ENCODE peak calls at places on chromosome 19, in nine cellular contexts. One of them, this sample, is unnamed.

GRCh38 chr19:48290341-48290922 is 20.6 kb downstream of the ZNF114 start:
- DNase-seq in neural crest cell: peak; percentile 42
- DNase-seq in left ventricle myocardium inferior: no peak
- DNase-seq in HL-60: no peak
- DNase-seq in astrocyte of the spinal cord: peak; percentile 81
- DNase-seq in endothelial cell: peak; percentile 61
- DNase-seq in body of pancreas: no peak
- DNase-seq in keratinocyte: no peak
- DNase-seq in heart right ventricle: no peak
- DNase-seq in this sample: peak; percentile 36

GRCh38 chr19:11978492-11979100 is 13.8 kb downstream of the ZNF763 start:
- DNase-seq in neural crest cell: no peak
- DNase-seq in left ventricle myocardium inferior: no peak
- DNase-seq in keratinocyte: no peak
- DNase-seq in HL-60: no peak
- DNase-seq in astrocyte of the spinal cord: no peak
- DNase-seq in heart right ventricle: no peak
- DNase-seq in endothelial cell: no peak
- DNase-seq in body of pancreas: no peak
- DNase-seq in this sample: no peak

GRCh38 chr19:8262431-8262830 is 45.7 kb downstream of the CD320 start:
- DNase-seq in endothelial cell: no peak
- DNase-seq in astrocyte of the spinal cord: no peak
- DNase-seq in HL-60: no peak
- DNase-seq in body of pancreas: peak; percentile 10
- DNase-seq in keratinocyte: no peak
- DNase-seq in neural crest cell: no peak
- DNase-seq in heart right ventricle: no peak
- DNase-seq in left ventricle myocardium inferior: no peak
- DNase-seq in this sample: no peak

GRCh38 chr19:28482221-28482620 is 730.7 kb downstream of the UQCRFS1 start:
- DNase-seq in HL-60: no peak
- DNase-seq in endothelial cell: no peak
- DNase-seq in astrocyte of the spinal cord: no peak
- DNase-seq in keratinocyte: no peak
- DNase-seq in neural crest cell: no peak
- DNase-seq in body of pancreas: no peak
- DNase-seq in heart right ventricle: no peak
- DNase-seq in left ventricle myocardium inferior: no peak
- DNase-seq in this sample: no peak

GRCh38 chr19:41457241-41457640 is 14.3 kb downstream of the ERICH4 start:
- DNase-seq in endothelial cell: no peak
- DNase-seq in keratinocyte: no peak
- DNase-seq in left ventricle myocardium inferior: no peak
- DNase-seq in body of pancreas: no peak
- DNase-seq in heart right ventricle: no peak
- DNase-seq in neural crest cell: no peak
- DNase-seq in HL-60: no peak
- DNase-seq in astrocyte of the spinal cord: no peak
- DNase-seq in this sample: no peak

GRCh38 chr19:56639217-56639616 is 3.7 kb upstream of the SMIM17 start:
- DNase-seq in HL-60: peak; percentile 4
- DNase-seq in keratinocyte: no peak
- DNase-seq in endothelial cell: no peak
- DNase-seq in astrocyte of the spinal cord: peak; percentile 8
- DNase-seq in left ventricle myocardium inferior: no peak
- DNase-seq in neural crest cell: no peak
- DNase-seq in heart right ventricle: no peak
- DNase-seq in body of pancreas: no peak
- DNase-seq in this sample: peak; percentile 16

GRCh38 chr19:29849234-29849633 is 37.4 kb downstream of the CCNE1 start:
- DNase-seq in heart right ventricle: no peak
- DNase-seq in neural crest cell: no peak
- DNase-seq in left ventricle myocardium inferior: no peak
- DNase-seq in endothelial cell: no peak
- DNase-seq in astrocyte of the spinal cord: no peak
- DNase-seq in keratinocyte: no peak
- DNase-seq in body of pancreas: no peak
- DNase-seq in HL-60: no peak
- DNase-seq in this sample: no peak

GRCh38 chr19:45075215-45076028 is 856 bp downstream of the ZNF296 start:
- DNase-seq in keratinocyte: peak; percentile 55
- DNase-seq in left ventricle myocardium inferior: peak; percentile 67
- DNase-seq in neural crest cell: no peak
- DNase-seq in HL-60: peak; percentile 95
- DNase-seq in body of pancreas: peak; percentile 39
- DNase-seq in endothelial cell: no peak
- DNase-seq in heart right ventricle: peak; percentile 55
- DNase-seq in astrocyte of the spinal cord: peak; percentile 26
- DNase-seq in this sample: peak; percentile 82

GRCh38 chr19:4550479-4551050 is 8.9 kb downstream of the SEMA6B start:
- DNase-seq in keratinocyte: no peak
- DNase-seq in body of pancreas: no peak
- DNase-seq in astrocyte of the spinal cord: no peak
- DNase-seq in HL-60: no peak
- DNase-seq in left ventricle myocardium inferior: no peak
- DNase-seq in neural crest cell: no peak
- DNase-seq in heart right ventricle: no peak
- DNase-seq in endothelial cell: no peak
- DNase-seq in this sample: no peak

GRCh38 chr19:4543856-4544647 is 4.2 kb upstream of the LRG1 start:
- DNase-seq in heart right ventricle: no peak
- DNase-seq in neural crest cell: no peak
- DNase-seq in body of pancreas: no peak
- DNase-seq in left ventricle myocardium inferior: no peak
- DNase-seq in astrocyte of the spinal cord: no peak
- DNase-seq in HL-60: no peak
- DNase-seq in endothelial cell: no peak
- DNase-seq in keratinocyte: no peak
- DNase-seq in this sample: no peak

GRCh38 chr19:4548238-4548584 is 8.4 kb upstream of the LRG1 start:
- DNase-seq in astrocyte of the spinal cord: no peak
- DNase-seq in endothelial cell: no peak
- DNase-seq in left ventricle myocardium inferior: no peak
- DNase-seq in heart right ventricle: no peak
- DNase-seq in keratinocyte: no peak
- DNase-seq in neural crest cell: no peak
- DNase-seq in HL-60: no peak
- DNase-seq in body of pancreas: no peak
- DNase-seq in this sample: no peak

GRCh38 chr19:4550018-4550417 is 9.5 kb downstream of the SEMA6B start:
- DNase-seq in neural crest cell: no peak
- DNase-seq in astrocyte of the spinal cord: no peak
- DNase-seq in body of pancreas: no peak
- DNase-seq in HL-60: no peak
- DNase-seq in heart right ventricle: no peak
- DNase-seq in keratinocyte: no peak
- DNase-seq in left ventricle myocardium inferior: no peak
- DNase-seq in endothelial cell: no peak
- DNase-seq in this sample: no peak

DNA sequence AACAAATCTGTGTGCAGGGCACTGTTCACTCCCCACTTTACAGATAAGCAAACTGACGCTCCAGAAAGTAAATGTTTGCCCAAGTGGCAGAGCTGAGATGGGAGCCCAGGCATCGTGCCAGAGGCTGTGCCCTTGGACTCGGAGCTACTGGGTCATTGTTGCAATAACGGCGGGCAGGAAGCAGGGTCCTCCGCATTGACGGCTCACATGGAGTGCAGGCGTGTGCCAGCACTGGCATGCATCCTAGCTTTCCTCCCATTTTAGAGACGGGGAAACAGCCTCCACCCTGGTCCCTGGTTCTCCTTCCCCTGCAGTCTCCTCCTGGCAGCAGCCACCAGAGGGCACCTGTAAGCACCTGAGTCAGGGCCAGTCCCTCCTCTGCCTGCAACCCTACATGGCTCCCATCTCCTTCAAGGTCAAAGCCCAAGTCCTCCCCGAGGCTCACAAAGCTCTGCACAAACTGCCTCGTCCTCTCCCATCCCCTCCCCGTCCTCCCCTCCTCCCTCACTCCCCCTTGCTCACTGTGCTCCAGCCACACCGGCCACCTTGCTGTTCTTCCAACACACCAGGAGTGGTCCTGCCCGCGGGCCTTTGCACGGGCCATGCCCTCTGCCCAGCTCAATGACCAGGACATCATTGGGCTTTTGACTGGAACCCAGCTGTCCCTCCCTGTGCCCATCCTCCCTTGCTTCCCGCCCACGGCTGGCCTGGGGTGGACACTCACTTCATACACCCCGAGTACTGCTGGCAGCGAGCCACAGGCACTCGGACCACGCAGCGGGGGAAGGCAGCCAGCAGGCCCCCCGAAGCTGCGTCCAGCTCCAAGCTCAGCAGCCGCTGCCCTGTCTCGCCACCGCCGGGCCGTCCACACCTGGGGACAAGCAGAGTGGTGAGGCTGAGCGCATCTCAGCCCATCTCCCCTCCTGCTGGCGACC is 7.7 kb upstream of the LRG1 start:
- DNase-seq in astrocyte of the spinal cord: no peak
- DNase-seq in endothelial cell: no peak
- DNase-seq in heart right ventricle: no peak
- DNase-seq in neural crest cell: no peak
- DNase-seq in body of pancreas: peak; percentile 91
- DNase-seq in HL-60: peak; percentile 72
- DNase-seq in left ventricle myocardium inferior: no peak
- DNase-seq in keratinocyte: no peak
- DNase-seq in this sample: peak; percentile 54
- TF ChIP-seq CTCF in astrocyte of the spinal cord: peak; percentile 48
- TF ChIP-seq CTCF in endothelial cell: no peak
- TF ChIP-seq CTCF in heart right ventricle: no peak
- TF ChIP-seq CTCF in neural crest cell: peak; percentile 32
- TF ChIP-seq CTCF in body of pancreas: peak; percentile 34
- TF ChIP-seq CTCF in HL-60: peak; percentile 35
- TF ChIP-seq CTCF in left ventricle myocardium inferior: peak; percentile 35
- TF ChIP-seq CTCF in keratinocyte: peak; percentile 72
- TF ChIP-seq CTCF in this sample: peak; percentile 40

GRCh38 chr19:18510216-18510615 is 11.7 kb downstream of the ELL start:
- DNase-seq in endothelial cell: no peak
- DNase-seq in HL-60: no peak
- DNase-seq in body of pancreas: no peak
- DNase-seq in keratinocyte: no peak
- DNase-seq in heart right ventricle: no peak
- DNase-seq in neural crest cell: no peak
- DNase-seq in left ventricle myocardium inferior: no peak
- DNase-seq in astrocyte of the spinal cord: no peak
- DNase-seq in this sample: no peak

GRCh38 chr19:18514800-18515682 is 6.8 kb downstream of the ELL start:
- DNase-seq in body of pancreas: peak; percentile 58
- DNase-seq in neural crest cell: no peak
- DNase-seq in HL-60: peak; percentile 92
- DNase-seq in left ventricle myocardium inferior: peak; percentile 51
- DNase-seq in endothelial cell: no peak
- DNase-seq in keratinocyte: no peak
- DNase-seq in astrocyte of the spinal cord: peak; percentile 51
- DNase-seq in heart right ventricle: peak; percentile 65
- DNase-seq in this sample: peak; percentile 82

GRCh38 chr19:18515959-18516358 is 5.9 kb downstream of the ELL start:
- DNase-seq in neural crest cell: no peak
- DNase-seq in heart right ventricle: no peak
- DNase-seq in keratinocyte: no peak
- DNase-seq in astrocyte of the spinal cord: no peak
- DNase-seq in body of pancreas: no peak
- DNase-seq in endothelial cell: no peak
- DNase-seq in HL-60: no peak
- DNase-seq in left ventricle myocardium inferior: no peak
- DNase-seq in this sample: no peak

GRCh38 chr19:18517606-18518005 is 4.3 kb downstream of the ELL start:
- DNase-seq in body of pancreas: no peak
- DNase-seq in keratinocyte: no peak
- DNase-seq in endothelial cell: no peak
- DNase-seq in left ventricle myocardium inferior: no peak
- DNase-seq in astrocyte of the spinal cord: no peak
- DNase-seq in HL-60: no peak
- DNase-seq in neural crest cell: no peak
- DNase-seq in heart right ventricle: no peak
- DNase-seq in this sample: no peak

GRCh38 chr19:18513868-18514267 is 8.0 kb downstream of the ELL start:
- DNase-seq in endothelial cell: no peak
- DNase-seq in astrocyte of the spinal cord: no peak
- DNase-seq in HL-60: no peak
- DNase-seq in keratinocyte: no peak
- DNase-seq in left ventricle myocardium inferior: peak; percentile 75
- DNase-seq in body of pancreas: no peak
- DNase-seq in heart right ventricle: peak; percentile 73
- DNase-seq in neural crest cell: no peak
- DNase-seq in this sample: no peak
- TF ChIP-seq CTCF in endothelial cell: no peak
- TF ChIP-seq CTCF in astrocyte of the spinal cord: no peak
- TF ChIP-seq CTCF in HL-60: no peak
- TF ChIP-seq CTCF in keratinocyte: no peak
- TF ChIP-seq CTCF in left ventricle myocardium inferior: no peak
- TF ChIP-seq CTCF in body of pancreas: no peak
- TF ChIP-seq CTCF in heart right ventricle: no peak
- TF ChIP-seq CTCF in neural crest cell: no peak
- TF ChIP-seq CTCF in this sample: no peak

GRCh38 chr19:38727868-38728660 is 16.2 kb downstream of the CAPN12 start:
- DNase-seq in neural crest cell: no peak
- DNase-seq in HL-60: peak; percentile 16
- DNase-seq in endothelial cell: no peak
- DNase-seq in astrocyte of the spinal cord: peak; percentile 28
- DNase-seq in body of pancreas: no peak
- DNase-seq in keratinocyte: no peak
- DNase-seq in left ventricle myocardium inferior: peak; percentile 50
- DNase-seq in heart right ventricle: peak; percentile 58
- DNase-seq in this sample: no peak

GRCh38 chr19:38730731-38731589 is 13.3 kb downstream of the CAPN12 start:
- DNase-seq in heart right ventricle: no peak
- DNase-seq in body of pancreas: no peak
- DNase-seq in endothelial cell: no peak
- DNase-seq in left ventricle myocardium inferior: no peak
- DNase-seq in HL-60: no peak
- DNase-seq in neural crest cell: no peak
- DNase-seq in astrocyte of the spinal cord: no peak
- DNase-seq in keratinocyte: no peak
- DNase-seq in this sample: no peak

GRCh38 chr19:38730470-38730730 is 13.9 kb downstream of the CAPN12 start:
- DNase-seq in left ventricle myocardium inferior: no peak
- DNase-seq in body of pancreas: no peak
- DNase-seq in keratinocyte: no peak
- DNase-seq in heart right ventricle: no peak
- DNase-seq in endothelial cell: no peak
- DNase-seq in HL-60: no peak
- DNase-seq in neural crest cell: no peak
- DNase-seq in astrocyte of the spinal cord: no peak
- DNase-seq in this sample: no peak

GRCh38 chr19:38728752-38729541 is 15.3 kb downstream of the CAPN12 start:
- DNase-seq in heart right ventricle: peak; percentile 11
- DNase-seq in left ventricle myocardium inferior: peak; percentile 27
- DNase-seq in astrocyte of the spinal cord: no peak
- DNase-seq in body of pancreas: no peak
- DNase-seq in endothelial cell: no peak
- DNase-seq in keratinocyte: no peak
- DNase-seq in neural crest cell: no peak
- DNase-seq in HL-60: no peak
- DNase-seq in this sample: no peak

DNA sequence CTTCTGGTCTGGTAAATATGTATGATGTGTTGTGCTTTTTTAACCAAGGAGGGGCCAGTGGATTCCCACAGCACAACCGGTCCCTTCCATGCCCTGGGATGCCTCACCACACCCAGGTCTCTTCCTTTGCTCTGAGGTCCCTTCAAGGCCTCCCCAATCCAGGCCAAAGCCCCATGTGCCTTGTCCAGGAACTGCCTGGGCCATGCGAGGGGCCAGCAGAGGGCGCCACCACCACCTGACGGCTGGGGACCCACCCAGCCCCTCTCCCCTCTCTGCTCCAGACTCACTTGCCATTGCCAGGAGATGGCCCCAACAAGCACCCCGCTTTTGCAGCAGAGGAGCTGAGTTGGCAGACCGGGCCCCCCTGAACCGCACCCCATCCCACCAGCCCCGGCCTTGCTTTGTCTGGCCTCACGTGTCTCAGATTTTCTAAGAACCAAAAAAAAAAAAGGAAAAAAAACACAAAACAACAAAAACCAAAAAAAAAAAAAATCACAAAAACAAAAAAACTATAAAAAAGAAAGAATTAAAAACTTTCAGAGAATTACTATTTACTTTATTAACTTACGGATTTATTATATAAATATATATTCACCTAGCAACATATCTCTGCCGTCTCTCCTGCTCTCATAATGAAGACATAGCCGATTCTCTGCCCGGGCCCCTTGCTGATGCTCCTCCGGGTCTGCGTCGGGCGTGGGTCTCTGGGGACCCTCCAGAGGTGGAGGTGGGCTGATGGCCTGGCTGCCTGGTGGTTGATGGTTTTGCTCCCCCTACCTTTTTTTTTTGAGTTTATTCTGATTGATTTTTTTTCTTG is 14.4 kb downstream of the CAPN12 start:
- DNase-seq in astrocyte of the spinal cord: peak; percentile 51
- DNase-seq in body of pancreas: peak; percentile 68
- DNase-seq in HL-60: peak; percentile 66
- DNase-seq in keratinocyte: no peak
- DNase-seq in heart right ventricle: peak; percentile 66
- DNase-seq in left ventricle myocardium inferior: peak; percentile 72
- DNase-seq in endothelial cell: peak; percentile 89
- DNase-seq in neural crest cell: peak; percentile 84
- DNase-seq in this sample: peak; percentile 64
- TF ChIP-seq CTCF in astrocyte of the spinal cord: peak; percentile 88
- TF ChIP-seq CTCF in body of pancreas: peak; percentile 71
- TF ChIP-seq CTCF in HL-60: peak; percentile 65
- TF ChIP-seq CTCF in keratinocyte: peak; percentile 86
- TF ChIP-seq CTCF in heart right ventricle: peak; percentile 79
- TF ChIP-seq CTCF in left ventricle myocardium inferior: peak; percentile 86
- TF ChIP-seq CTCF in endothelial cell: peak; percentile 79
- TF ChIP-seq CTCF in neural crest cell: peak; percentile 87
- TF ChIP-seq CTCF in this sample: peak; percentile 78

GRCh38 chr19:2207991-2208860 is 27.9 kb downstream of the PLEKHJ1 start:
- DNase-seq in HL-60: no peak
- DNase-seq in neural crest cell: no peak
- DNase-seq in endothelial cell: no peak
- DNase-seq in heart right ventricle: peak; percentile 67
- DNase-seq in keratinocyte: no peak
- DNase-seq in body of pancreas: no peak
- DNase-seq in astrocyte of the spinal cord: peak; percentile 50
- DNase-seq in left ventricle myocardium inferior: peak; percentile 75
- DNase-seq in this sample: no peak
- TF ChIP-seq CTCF in HL-60: no peak
- TF ChIP-seq CTCF in neural crest cell: no peak
- TF ChIP-seq CTCF in endothelial cell: no peak
- TF ChIP-seq CTCF in heart right ventricle: no peak
- TF ChIP-seq CTCF in keratinocyte: no peak
- TF ChIP-seq CTCF in body of pancreas: no peak
- TF ChIP-seq CTCF in astrocyte of the spinal cord: peak; percentile 17
- TF ChIP-seq CTCF in left ventricle myocardium inferior: peak; percentile 46
- TF ChIP-seq CTCF in this sample: no peak